ENCODE peak calls at places on chromosomes 16 and 17, in nine cellular contexts. P, L, R, O, H, M, J, T and Y are unnamed samples.

GRCh38 chr17:7304179-7304578 is 3.2 kb upstream of the EIF5A start:
- DNase-seq in P (no peak), L (no peak), R (no peak), O (no peak), H (no peak), M (no peak), J (no peak), T (no peak), Y (no peak)

GRCh38 chr16:11386791-11387546 is 41.7 kb downstream of the RMI2 start:
- DNase-seq in P (peak), L (no peak), R (peak), O (no peak), H (no peak), M (no peak), J (peak), T (peak), Y (no peak)

GRCh38 chr17:6024576-6024975 is 45.6 kb upstream of the WSCD1 start:
- DNase-seq in P (no peak), L (no peak), R (no peak), O (no peak), H (no peak), M (no peak), J (no peak), T (no peak), Y (no peak)

GRCh38 chr17:7912927-7913524 is 3.1 kb downstream of the RNF227 start:
- DNase-seq in P (peak), L (peak), R (peak), O (peak), H (peak), M (peak), J (peak), T (peak), Y (peak)

GRCh38 chr17:81480140-81480917 is 32.3 kb downstream of the ACTG1 start:
- DNase-seq in P (peak), L (no peak), R (no peak), O (no peak), H (no peak), M (no peak), J (no peak), T (peak), Y (no peak)

GRCh38 chr17:1322014-1322428 is 42.6 kb downstream of the TRARG1 start:
- DNase-seq in P (no peak), L (no peak), R (no peak), O (no peak), H (no peak), M (no peak), J (no peak), T (peak), Y (no peak)

GRCh38 chr16:84982434-84982833 is 28.9 kb downstream of the ZDHHC7 start:
- DNase-seq in P (no peak), L (no peak), R (no peak), O (no peak), H (no peak), M (no peak), J (no peak), T (peak), Y (peak)

GRCh38 chr17:80364091-80364691 is 50.8 kb upstream of the ENDOV start:
- DNase-seq in P (peak), L (peak), R (peak), O (peak), H (no peak), M (no peak), J (peak), T (peak), Y (no peak)

GRCh38 chr17:7191571-7192270 is 12.6 kb upstream of the ASGR1 start:
- DNase-seq in P (peak), L (no peak), R (peak), O (peak), H (no peak), M (no peak), J (peak), T (peak), Y (peak)

GRCh38 chr16:68275611-68276191 is 11.4 kb downstream of the SLC7A6 start:
- DNase-seq in P (no peak), L (no peak), R (no peak), O (no peak), H (peak), M (no peak), J (peak), T (no peak), Y (no peak)

GRCh38 chr17:78132767-78133178 is 2.2 kb downstream of the TMC8 start:
- DNase-seq in P (no peak), L (no peak), R (no peak), O (no peak), H (no peak), M (no peak), J (no peak), T (no peak), Y (no peak)

GRCh38 chr17:28592260-28592659 is 6.6 kb downstream of the SPAG5 start:
- DNase-seq in P (no peak), L (no peak), R (no peak), O (no peak), H (no peak), M (no peak), J (no peak), T (no peak), Y (no peak)

GRCh38 chr16:75078886-75079285 is 37.7 kb downstream of the LDHD start:
- DNase-seq in P (no peak), L (no peak), R (no peak), O (no peak), H (no peak), M (no peak), J (no peak), T (no peak), Y (no peak)

GRCh38 chr17:74749262-74750038 is 1.0 kb downstream of the NHERF1 start:
- DNase-seq in P (no peak), L (no peak), R (peak), O (peak), H (no peak), M (no peak), J (no peak), T (peak), Y (no peak)

GRCh38 chr16:49716268-49716667 is 139.6 kb downstream of the ZNF423 start:
- DNase-seq in P (no peak), L (no peak), R (no peak), O (no peak), H (no peak), M (no peak), J (no peak), T (no peak), Y (no peak)

GRCh38 chr17:80125656-80126448 is 21.1 kb downstream of the EIF4A3 start:
- DNase-seq in P (no peak), L (no peak), R (no peak), O (no peak), H (no peak), M (no peak), J (no peak), T (no peak), Y (no peak)

GRCh38 chr16:86117756-86118155 is 218.8 kb downstream of the IRF8 start:
- DNase-seq in P (no peak), L (no peak), R (no peak), O (peak), H (no peak), M (no peak), J (no peak), T (no peak), Y (no peak)

GRCh38 chr17:46977348-46977747 is 1.7 kb downstream of the RPRML start:
- DNase-seq in P (peak), L (no peak), R (peak), O (peak), H (no peak), M (no peak), J (peak), T (peak), Y (peak)

GRCh38 chr16:72094266-72094610 is 591 bp downstream of the DHX38 start:
- DNase-seq in P (no peak), L (no peak), R (peak), O (no peak), H (no peak), M (no peak), J (no peak), T (peak), Y (no peak)

GRCh38 chr16:79469999-79470398 is 130.5 kb downstream of the MAF start:
- DNase-seq in P (no peak), L (no peak), R (no peak), O (no peak), H (no peak), M (no peak), J (no peak), T (no peak), Y (no peak)

GRCh38 chr17:42618442-42619150 is 9.1 kb downstream of the TUBG1 start:
- DNase-seq in P (peak), L (no peak), R (peak), O (peak), H (peak), M (no peak), J (peak), T (peak), Y (no peak)

GRCh38 chr17:22506231-22506630 is 813.9 kb downstream of the KCNJ18 start:
- DNase-seq in P (no peak), L (no peak), R (no peak), O (no peak), H (no peak), M (no peak), J (no peak), T (no peak), Y (no peak)

GRCh38 chr17:19024101-19025078 is 19.8 kb upstream of the FAM83G start:
- DNase-seq in P (peak), L (no peak), R (no peak), O (no peak), H (no peak), M (no peak), J (no peak), T (no peak), Y (no peak)

GRCh38 chr17:74964988-74965622 is 7.5 kb downstream of the HID1 start:
- DNase-seq in P (no peak), L (no peak), R (no peak), O (no peak), H (no peak), M (no peak), J (no peak), T (no peak), Y (no peak)

GRCh38 chr16:50866806-50867205 is 124.9 kb downstream of the CYLD start:
- DNase-seq in P (no peak), L (no peak), R (no peak), O (no peak), H (no peak), M (no peak), J (no peak), T (no peak), Y (no peak)

GRCh38 chr16:80477838-80478237 is 63.0 kb upstream of the DYNLRB2 start:
- DNase-seq in P (no peak), L (no peak), R (no peak), O (no peak), H (no peak), M (no peak), J (no peak), T (no peak), Y (no peak)

GRCh38 chr17:43701318-43701743 is 39.6 kb upstream of the MEOX1 start:
- DNase-seq in P (no peak), L (no peak), R (no peak), O (no peak), H (peak), M (no peak), J (no peak), T (no peak), Y (peak)

GRCh38 chr16:83185902-83186301 is 559.1 kb downstream of the CDH13 start:
- DNase-seq in P (no peak), L (no peak), R (no peak), O (no peak), H (no peak), M (no peak), J (no peak), T (no peak), Y (no peak)

GRCh38 chr16:50099957-50100648 is 34.3 kb downstream of the HEATR3 start:
- DNase-seq in P (no peak), L (no peak), R (no peak), O (no peak), H (no peak), M (no peak), J (no peak), T (no peak), Y (no peak)

GRCh38 chr16:67801889-67802288 is 4.5 kb downstream of the RANBP10 start:
- DNase-seq in P (no peak), L (no peak), R (no peak), O (no peak), H (peak), M (no peak), J (no peak), T (no peak), Y (no peak)

GRCh38 chr17:44672479-44673093 is 16.3 kb downstream of the MEIOC start:
- DNase-seq in P (peak), L (peak), R (peak), O (peak), H (no peak), M (no peak), J (peak), T (peak), Y (no peak)

DNA sequence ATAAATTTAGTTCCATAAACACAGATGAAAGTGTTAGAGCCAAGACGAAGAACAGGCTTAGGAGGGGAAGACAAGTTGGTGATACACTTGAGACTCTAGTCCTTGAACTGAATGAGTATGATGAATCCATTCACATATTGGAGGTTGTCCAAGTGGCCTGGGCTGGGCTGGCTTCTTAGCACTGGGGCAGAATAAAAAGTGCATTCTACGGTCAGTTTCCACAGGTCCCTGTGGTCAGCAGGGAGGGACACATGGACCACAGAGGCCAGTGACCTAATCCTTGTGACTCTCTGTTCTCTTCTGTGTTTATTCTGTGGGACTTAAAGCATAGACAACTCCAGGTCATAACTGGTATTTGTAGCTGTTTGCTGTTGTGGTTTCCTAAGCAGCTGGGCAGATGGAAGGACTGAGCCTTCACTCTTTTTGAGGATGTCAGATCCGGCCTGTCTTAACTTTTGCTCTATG is 98.5 kb upstream of the SMIM36 start:
- DNase-seq in P (no peak), L (no peak), R (no peak), O (no peak), H (no peak), M (no peak), J (no peak), T (no peak), Y (no peak)
- TF ChIP-seq REST in P (no peak), L (no peak), R (no peak), O (no peak), H (no peak), M (no peak), J (no peak), T (no peak), Y (no peak)

DNA sequence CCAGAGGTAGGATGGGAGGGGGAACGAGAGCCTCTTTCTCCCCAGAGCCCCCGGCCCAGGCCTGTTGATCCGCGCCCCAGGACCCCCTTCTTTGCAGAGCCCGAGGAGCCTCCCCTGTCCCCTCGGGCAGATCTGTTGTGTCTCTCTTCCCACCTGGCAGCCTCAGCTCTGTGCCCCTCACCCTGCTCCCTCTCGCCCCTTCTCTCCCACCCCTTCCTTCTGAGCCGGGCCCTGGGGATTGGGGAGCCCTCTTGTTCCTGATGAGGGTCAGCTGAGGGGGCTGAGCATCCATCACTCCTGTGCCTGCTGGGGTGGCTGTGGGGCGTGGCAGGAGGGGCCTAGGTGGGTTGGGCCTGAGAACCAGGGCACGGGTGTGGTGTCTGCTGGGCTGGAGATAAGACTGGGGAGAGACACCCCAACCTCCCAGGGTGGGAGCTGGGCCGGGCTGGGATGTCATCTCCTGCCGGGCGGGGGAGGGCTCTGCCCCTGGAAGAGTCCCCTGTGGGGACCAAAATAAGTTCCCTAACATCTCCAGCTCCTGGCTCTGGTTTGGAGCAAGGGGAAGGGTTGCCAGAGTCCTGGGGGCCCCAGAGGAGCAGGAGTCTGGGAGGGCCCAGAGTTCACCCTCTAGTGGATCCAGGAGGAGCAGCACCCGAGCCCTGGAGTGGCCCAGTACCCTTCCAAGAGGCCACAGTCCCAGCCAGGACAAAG is 65.4 kb downstream of the MRC2 start:
- DNase-seq in P (peak), L (no peak), R (peak), O (peak), H (no peak), M (no peak), J (peak), T (peak), Y (peak)
- TF ChIP-seq CTCF in P (peak), L (peak), R (peak), O (peak), H (peak), M (no peak), J (peak), T (peak), Y (peak)

GRCh38 chr16:31471875-31472558 is at the start of gene TGFB1I1:
- DNase-seq in P (peak), L (no peak), R (peak), O (peak), H (no peak), M (no peak), J (no peak), T (no peak), Y (no peak)
- H3K4me3 ChIP-seq in P (peak), L (peak), R (peak), O (peak), H (no peak), M (peak), J (peak), T (no peak), Y (no peak)

DNA sequence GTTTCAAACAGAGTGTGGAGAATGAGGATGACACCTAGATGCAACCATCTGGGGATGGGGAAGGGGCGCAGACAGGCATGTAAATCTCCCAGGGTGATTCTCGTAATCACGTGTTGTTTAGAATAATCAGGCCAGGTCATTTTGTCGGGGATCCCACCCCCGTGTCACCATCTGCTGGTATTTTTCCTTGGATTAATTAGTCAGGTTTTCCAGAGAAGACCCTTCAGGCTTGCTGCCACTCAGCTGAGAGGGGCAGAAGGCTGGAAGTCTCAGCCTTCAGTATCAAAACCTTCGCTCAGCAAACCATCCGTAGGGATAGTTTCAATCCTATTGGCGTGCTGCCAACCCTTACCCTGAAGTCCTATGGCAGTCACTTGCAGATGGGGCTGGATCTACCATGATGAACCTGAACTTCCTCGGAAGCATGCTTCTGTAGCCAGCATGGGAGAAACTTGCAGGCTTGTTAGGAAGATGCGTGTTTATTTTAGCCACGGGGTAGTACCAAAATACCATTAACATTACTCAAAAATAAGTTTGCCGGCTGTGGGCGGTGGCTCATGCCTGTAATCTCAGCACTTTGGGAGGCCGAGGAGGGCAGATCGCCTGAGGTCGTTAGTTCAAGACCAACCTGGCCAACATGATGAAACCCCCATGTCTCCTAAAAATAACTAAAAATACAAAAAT is 7.5 kb upstream of the ADCY9 start:
- DNase-seq in P (no peak), L (no peak), R (no peak), O (no peak), H (no peak), M (no peak), J (no peak), T (no peak), Y (no peak)
- TF ChIP-seq REST in P (no peak), L (no peak), R (no peak), O (no peak), H (no peak), M (no peak), J (no peak), T (no peak), Y (no peak)

GRCh38 chr17:40984226-40984625 is at the start of gene KRT40:
- DNase-seq in P (no peak), L (no peak), R (no peak), O (no peak), H (no peak), M (no peak), J (no peak), T (no peak), Y (no peak)

GRCh38 chr17:40978752-40979151 is 5.4 kb downstream of the KRT40 start:
- DNase-seq in P (no peak), L (no peak), R (no peak), O (no peak), H (no peak), M (no peak), J (no peak), T (no peak), Y (no peak)

GRCh38 chr17:40980594-40980993 is 3.5 kb downstream of the KRT40 start:
- DNase-seq in P (no peak), L (no peak), R (no peak), O (no peak), H (no peak), M (no peak), J (no peak), T (no peak), Y (no peak)

GRCh38 chr17:40980117-40980516 is 4.0 kb downstream of the KRT40 start:
- DNase-seq in P (no peak), L (no peak), R (peak), O (no peak), H (no peak), M (no peak), J (no peak), T (no peak), Y (no peak)

GRCh38 chr17:40981115-40981514 is 3.0 kb downstream of the KRT40 start:
- DNase-seq in P (no peak), L (no peak), R (no peak), O (no peak), H (no peak), M (no peak), J (no peak), T (no peak), Y (no peak)
- TF ChIP-seq CTCF in P (no peak), L (no peak), R (no peak), O (no peak), H (no peak), M (no peak), J (no peak), T (no peak), Y (no peak)

GRCh38 chr17:56320443-56320842 is 167.2 kb downstream of the ANKFN1 start:
- DNase-seq in P (no peak), L (no peak), R (peak), O (no peak), H (no peak), M (no peak), J (no peak), T (no peak), Y (no peak)

GRCh38 chr17:56322991-56323390 is 169.7 kb downstream of the ANKFN1 start:
- DNase-seq in P (no peak), L (no peak), R (no peak), O (no peak), H (no peak), M (no peak), J (no peak), T (no peak), Y (no peak)

GRCh38 chr17:56316604-56317003 is 163.3 kb downstream of the ANKFN1 start:
- DNase-seq in P (no peak), L (no peak), R (no peak), O (no peak), H (no peak), M (no peak), J (no peak), T (no peak), Y (no peak)

GRCh38 chr17:56317351-56318208 is 164.3 kb downstream of the ANKFN1 start:
- DNase-seq in P (no peak), L (no peak), R (no peak), O (no peak), H (no peak), M (no peak), J (no peak), T (no peak), Y (no peak)

DNA sequence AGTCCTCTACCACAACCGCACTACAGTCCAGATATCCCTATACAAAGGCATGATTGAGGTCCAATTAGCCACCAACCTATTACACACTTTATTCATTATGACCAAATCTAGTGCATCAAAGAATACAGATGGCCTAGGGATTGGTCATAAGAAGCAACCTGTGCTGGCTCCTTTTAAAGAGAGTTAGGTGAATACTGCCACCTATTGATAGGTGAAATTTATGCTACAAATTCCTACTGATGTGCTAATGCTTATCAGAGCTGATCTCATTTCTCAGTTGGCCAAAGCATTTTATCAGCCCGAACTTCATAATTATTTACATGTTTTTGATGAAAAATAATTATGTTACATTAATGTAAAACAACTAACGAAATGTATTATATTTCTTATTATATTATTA is 166.3 kb downstream of the ANKFN1 start:
- DNase-seq in P (peak), L (peak), R (peak), O (peak), H (peak), M (peak), J (peak), T (peak), Y (no peak)
- H3K4me3 ChIP-seq in P (no peak), L (no peak), R (no peak), O (no peak), H (no peak), M (no peak), J (no peak), T (no peak), Y (no peak)